ENCODE peak calls at places on chromosomes 6 and 20, in five cellular contexts. One of them, this sample, is unnamed. For H3K27me3, the result is how much of the 10 kb centered on the place peaks cover.

GRCh38 chr6:2792330-2792729 is 27.1 kb downstream of the WRNIP1 start:
- DNase-seq in neural progenitor cell: no peak
- DNase-seq in neuronal stem cell: no peak
- DNase-seq in SK-N-SH: no peak
- DNase-seq in tibial nerve: no peak
- DNase-seq in this sample: peak

GRCh38 chr6:36616888-36617521 is 22.8 kb downstream of the SRSF3 start:
- DNase-seq in neural progenitor cell: no peak
- DNase-seq in neuronal stem cell: no peak
- DNase-seq in SK-N-SH: peak
- DNase-seq in tibial nerve: no peak
- DNase-seq in this sample: no peak

GRCh38 chr6:20630617-20631448 is 96.6 kb downstream of the CDKAL1 start:
- DNase-seq in neural progenitor cell: no peak
- DNase-seq in neuronal stem cell: no peak
- DNase-seq in SK-N-SH: no peak
- DNase-seq in tibial nerve: no peak
- DNase-seq in this sample: no peak

GRCh38 chr20:58616411-58616810 is 34.7 kb upstream of the STX16 start:
- DNase-seq in neural progenitor cell: no peak
- DNase-seq in neuronal stem cell: no peak
- DNase-seq in SK-N-SH: no peak
- DNase-seq in tibial nerve: no peak
- DNase-seq in this sample: no peak

GRCh38 chr20:33450867-33451266 is 7.3 kb upstream of the SNTA1 start:
- DNase-seq in neural progenitor cell: no peak
- DNase-seq in neuronal stem cell: no peak
- DNase-seq in SK-N-SH: no peak
- DNase-seq in tibial nerve: no peak
- DNase-seq in this sample: no peak

GRCh38 chr6:26251354-26252081 is 113.5 kb upstream of the BTN3A2 start:
- DNase-seq in neural progenitor cell: peak
- DNase-seq in neuronal stem cell: peak
- DNase-seq in SK-N-SH: peak
- DNase-seq in tibial nerve: no peak
- DNase-seq in this sample: peak

GRCh38 chr20:21982559-21982958 is 277.1 kb downstream of the PAX1 start:
- DNase-seq in neural progenitor cell: no peak
- DNase-seq in neuronal stem cell: no peak
- DNase-seq in SK-N-SH: no peak
- DNase-seq in tibial nerve: no peak
- DNase-seq in this sample: no peak

GRCh38 chr6:13766201-13766634 is 48.1 kb downstream of the MCUR1 start:
- DNase-seq in neural progenitor cell: no peak
- DNase-seq in neuronal stem cell: no peak
- DNase-seq in SK-N-SH: no peak
- DNase-seq in tibial nerve: no peak
- DNase-seq in this sample: peak

GRCh38 chr20:33081411-33082154 is 2.1 kb downstream of the BPIFB4 start:
- DNase-seq in neural progenitor cell: no peak
- DNase-seq in neuronal stem cell: no peak
- DNase-seq in SK-N-SH: no peak
- DNase-seq in tibial nerve: no peak
- DNase-seq in this sample: no peak

GRCh38 chr6:57267586-57268293 is 45.6 kb upstream of the RAB23 start:
- DNase-seq in neural progenitor cell: peak
- DNase-seq in neuronal stem cell: no peak
- DNase-seq in SK-N-SH: peak
- DNase-seq in tibial nerve: peak
- DNase-seq in this sample: peak

GRCh38 chr6:36355819-36356218 is 19.1 kb upstream of the BNIP5 start:
- DNase-seq in neural progenitor cell: no peak
- DNase-seq in neuronal stem cell: no peak
- DNase-seq in SK-N-SH: no peak
- DNase-seq in tibial nerve: no peak
- DNase-seq in this sample: peak

GRCh38 chr6:147577466-147577865 is 69.0 kb downstream of the SAMD5 start:
- DNase-seq in neural progenitor cell: no peak
- DNase-seq in neuronal stem cell: no peak
- DNase-seq in SK-N-SH: no peak
- DNase-seq in tibial nerve: no peak
- DNase-seq in this sample: no peak

GRCh38 chr6:129146836-129147366 is 264.0 kb downstream of the LAMA2 start:
- DNase-seq in neural progenitor cell: no peak
- DNase-seq in neuronal stem cell: no peak
- DNase-seq in SK-N-SH: no peak
- DNase-seq in tibial nerve: no peak
- DNase-seq in this sample: no peak

GRCh38 chr20:36819662-36820061 is 46.1 kb upstream of the DSN1 start:
- DNase-seq in neural progenitor cell: peak
- DNase-seq in neuronal stem cell: no peak
- DNase-seq in SK-N-SH: no peak
- DNase-seq in tibial nerve: no peak
- DNase-seq in this sample: peak

GRCh38 chr6:3603443-3604130 is 146.7 kb upstream of the SLC22A23 start:
- DNase-seq in neural progenitor cell: no peak
- DNase-seq in neuronal stem cell: no peak
- DNase-seq in SK-N-SH: no peak
- DNase-seq in tibial nerve: no peak
- DNase-seq in this sample: peak

GRCh38 chr6:84278311-84278710 is 50.9 kb upstream of the CEP162 start:
- DNase-seq in neural progenitor cell: no peak
- DNase-seq in neuronal stem cell: no peak
- DNase-seq in SK-N-SH: no peak
- DNase-seq in tibial nerve: no peak
- DNase-seq in this sample: peak

GRCh38 chr6:52562915-52563314 is 13.9 kb downstream of the TRAM2 start:
- DNase-seq in neural progenitor cell: no peak
- DNase-seq in neuronal stem cell: no peak
- DNase-seq in SK-N-SH: no peak
- DNase-seq in tibial nerve: no peak
- DNase-seq in this sample: peak

GRCh38 chr20:37919389-37920040 is 16.6 kb downstream of the VSTM2L start:
- DNase-seq in neural progenitor cell: peak
- DNase-seq in neuronal stem cell: no peak
- DNase-seq in SK-N-SH: no peak
- DNase-seq in tibial nerve: no peak
- DNase-seq in this sample: no peak

GRCh38 chr6:44012078-44012493 is 115.2 kb downstream of the MRPL14 start:
- DNase-seq in neural progenitor cell: no peak
- DNase-seq in neuronal stem cell: no peak
- DNase-seq in SK-N-SH: no peak
- DNase-seq in tibial nerve: no peak
- DNase-seq in this sample: peak

GRCh38 chr6:28224131-28225055 is 682 bp upstream of the ZSCAN9 start:
- DNase-seq in neural progenitor cell: no peak
- DNase-seq in neuronal stem cell: no peak
- DNase-seq in SK-N-SH: peak
- DNase-seq in tibial nerve: no peak
- DNase-seq in this sample: no peak

GRCh38 chr6:3406928-3407809 is 49.7 kb downstream of the SLC22A23 start:
- DNase-seq in neural progenitor cell: no peak
- DNase-seq in neuronal stem cell: no peak
- DNase-seq in SK-N-SH: no peak
- DNase-seq in tibial nerve: no peak
- DNase-seq in this sample: no peak

GRCh38 chr20:37395921-37396519 is 50.1 kb downstream of the SRC start:
- DNase-seq in neural progenitor cell: peak
- DNase-seq in neuronal stem cell: no peak
- DNase-seq in SK-N-SH: peak
- DNase-seq in tibial nerve: no peak
- DNase-seq in this sample: peak

GRCh38 chr20:55253765-55254164 is 751.6 kb downstream of the CBLN4 start:
- DNase-seq in neural progenitor cell: no peak
- DNase-seq in neuronal stem cell: no peak
- DNase-seq in SK-N-SH: no peak
- DNase-seq in tibial nerve: no peak
- DNase-seq in this sample: peak

GRCh38 chr20:25041813-25042530 is 16.0 kb downstream of the ACSS1 start:
- DNase-seq in neural progenitor cell: no peak
- DNase-seq in neuronal stem cell: no peak
- DNase-seq in SK-N-SH: no peak
- DNase-seq in tibial nerve: no peak
- DNase-seq in this sample: no peak

DNA sequence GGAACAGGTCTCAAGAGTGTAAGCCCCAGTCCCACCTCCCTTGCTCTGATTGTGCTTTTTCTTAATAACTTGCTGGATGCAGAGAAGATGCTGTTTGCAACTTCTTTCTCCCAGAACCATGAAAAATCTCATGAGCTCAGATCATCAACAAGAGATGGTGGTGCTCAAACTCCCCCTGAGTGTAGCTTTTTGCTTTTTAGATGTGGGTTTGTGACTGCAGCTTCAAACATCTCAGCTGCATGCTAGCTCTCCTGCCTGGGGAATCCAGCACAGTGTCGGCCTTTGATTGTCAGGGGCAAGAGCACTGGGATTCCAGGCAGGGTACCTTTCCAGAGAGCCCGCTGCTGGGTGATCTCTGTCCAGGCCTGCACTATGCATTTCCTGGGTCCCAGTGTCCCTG is 69.9 kb upstream of the LY86 start:
- DNase-seq in neural progenitor cell: no peak
- DNase-seq in neuronal stem cell: no peak
- DNase-seq in SK-N-SH: no peak
- DNase-seq in tibial nerve: no peak
- DNase-seq in this sample: no peak
- H3K4me3 ChIP-seq in neural progenitor cell: no peak
- H3K4me3 ChIP-seq in neuronal stem cell: no peak
- H3K4me3 ChIP-seq in SK-N-SH: no peak
- H3K4me3 ChIP-seq in tibial nerve: no peak
- H3K4me3 ChIP-seq in this sample: no peak

DNA sequence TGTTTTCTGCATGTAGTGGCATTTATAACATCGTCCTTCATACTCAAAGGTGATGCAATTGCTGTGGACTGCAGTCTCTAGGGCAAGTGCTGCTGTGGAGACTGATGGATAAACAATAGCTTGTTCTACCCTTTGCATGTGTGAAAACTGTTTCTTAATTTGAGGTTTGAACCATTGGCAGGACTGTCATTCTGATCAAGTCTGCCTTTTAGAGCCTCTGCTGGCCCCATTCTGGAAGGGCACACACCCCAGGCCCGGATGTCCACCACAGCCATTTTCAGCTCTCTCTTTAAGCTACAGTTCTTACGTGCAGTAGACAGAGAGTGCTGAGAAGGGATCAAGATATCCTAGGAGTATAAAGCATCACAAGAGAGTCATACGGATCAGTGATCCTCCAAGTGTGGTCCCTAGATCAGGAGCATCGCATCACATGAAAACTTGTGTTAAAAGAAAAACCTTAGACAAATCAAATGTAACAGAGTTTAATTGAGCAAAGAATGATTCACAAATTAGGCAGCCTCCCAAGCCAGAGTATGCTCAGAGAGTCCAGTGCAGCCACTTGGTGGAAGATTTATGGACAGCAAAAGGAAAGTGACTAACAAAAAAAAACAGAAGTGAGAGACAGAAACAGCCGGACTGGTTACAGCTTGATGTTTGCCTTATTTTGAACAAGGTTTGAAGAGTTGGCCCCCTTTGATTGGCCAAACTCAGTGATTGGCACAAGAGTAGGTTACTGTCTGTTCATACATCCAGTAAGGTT is 52.0 kb downstream of the FRK start:
- DNase-seq in neural progenitor cell: no peak
- DNase-seq in neuronal stem cell: no peak
- DNase-seq in SK-N-SH: no peak
- DNase-seq in tibial nerve: no peak
- DNase-seq in this sample: no peak
- H3K27ac ChIP-seq in neural progenitor cell: no peak
- H3K27ac ChIP-seq in neuronal stem cell: no peak
- H3K27ac ChIP-seq in SK-N-SH: peak
- H3K27ac ChIP-seq in tibial nerve: no peak
- H3K27ac ChIP-seq in this sample: peak

GRCh38 chr20:63017076-63017825 is 10.5 kb upstream of the BHLHE23 start:
- DNase-seq in neural progenitor cell: no peak
- DNase-seq in neuronal stem cell: no peak
- DNase-seq in SK-N-SH: no peak
- DNase-seq in tibial nerve: no peak
- DNase-seq in this sample: no peak
- H3K27me3 ChIP-seq in neural progenitor cell: under half
- H3K27me3 ChIP-seq in neuronal stem cell: under half
- H3K27me3 ChIP-seq in SK-N-SH: half or more
- H3K27me3 ChIP-seq in tibial nerve: half or more
- H3K27me3 ChIP-seq in this sample: under half

GRCh38 chr20:49799698-49800097 is 12.9 kb upstream of the SLC9A8 start:
- DNase-seq in neural progenitor cell: no peak
- DNase-seq in neuronal stem cell: no peak
- DNase-seq in SK-N-SH: no peak
- DNase-seq in tibial nerve: no peak
- DNase-seq in this sample: no peak

GRCh38 chr20:49803418-49803817 is 9.2 kb upstream of the SLC9A8 start:
- DNase-seq in neural progenitor cell: no peak
- DNase-seq in neuronal stem cell: no peak
- DNase-seq in SK-N-SH: no peak
- DNase-seq in tibial nerve: no peak
- DNase-seq in this sample: no peak

GRCh38 chr20:49801882-49802281 is 10.7 kb upstream of the SLC9A8 start:
- DNase-seq in neural progenitor cell: no peak
- DNase-seq in neuronal stem cell: no peak
- DNase-seq in SK-N-SH: no peak
- DNase-seq in tibial nerve: no peak
- DNase-seq in this sample: no peak

GRCh38 chr20:49809803-49810359 is 2.7 kb upstream of the SLC9A8 start:
- DNase-seq in neural progenitor cell: no peak
- DNase-seq in neuronal stem cell: no peak
- DNase-seq in SK-N-SH: no peak
- DNase-seq in tibial nerve: no peak
- DNase-seq in this sample: no peak

GRCh38 chr20:49804364-49804763 is 8.3 kb upstream of the SLC9A8 start:
- DNase-seq in neural progenitor cell: no peak
- DNase-seq in neuronal stem cell: no peak
- DNase-seq in SK-N-SH: no peak
- DNase-seq in tibial nerve: no peak
- DNase-seq in this sample: no peak
- H3K4me3 ChIP-seq in neural progenitor cell: no peak
- H3K4me3 ChIP-seq in neuronal stem cell: no peak
- H3K4me3 ChIP-seq in SK-N-SH: no peak
- H3K4me3 ChIP-seq in tibial nerve: no peak
- H3K4me3 ChIP-seq in this sample: no peak

DNA sequence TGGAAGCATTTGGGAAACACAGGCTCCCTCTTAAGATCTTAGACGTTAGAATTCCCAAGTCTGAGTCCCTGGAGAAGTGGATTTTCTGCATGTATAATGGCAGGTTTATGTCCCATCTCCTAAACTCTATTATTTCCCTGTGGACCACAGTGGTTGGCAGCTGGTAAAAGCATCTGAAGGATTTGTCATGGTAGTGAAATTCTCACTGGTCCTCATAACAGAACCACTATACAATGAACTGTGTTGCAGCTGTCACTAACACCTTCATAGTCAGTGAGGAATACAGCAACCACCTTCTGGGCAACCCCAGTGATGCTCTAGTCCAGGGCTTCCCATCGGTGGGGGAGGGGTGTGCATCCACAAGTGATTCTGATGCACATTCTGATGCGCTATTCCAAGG is 396.9 kb downstream of the ZFAND3 start:
- DNase-seq in neural progenitor cell: no peak
- DNase-seq in neuronal stem cell: no peak
- DNase-seq in SK-N-SH: no peak
- DNase-seq in tibial nerve: no peak
- DNase-seq in this sample: no peak
- H3K27ac ChIP-seq in neural progenitor cell: no peak
- H3K27ac ChIP-seq in neuronal stem cell: no peak
- H3K27ac ChIP-seq in SK-N-SH: no peak
- H3K27ac ChIP-seq in tibial nerve: no peak
- H3K27ac ChIP-seq in this sample: no peak

This sample was measured in cardiac muscle cell.